ENCODE peak calls at places on chromosomes 12 and 14, in four cellular contexts. One of them, this sample, is unnamed.

GRCh38 chr14:103551338-103551762 is 11.1 kb downstream of the BAG5 start:
- DNase-seq in A549: no peak
- DNase-seq in heart right ventricle: peak; percentile 65
- DNase-seq in gastrocnemius medialis: peak; percentile 90
- DNase-seq in this sample: no peak

GRCh38 chr12:94229902-94230301 is 81.5 kb downstream of the PLXNC1 start:
- DNase-seq in A549: no peak
- DNase-seq in gastrocnemius medialis: no peak
- DNase-seq in heart right ventricle: no peak
- DNase-seq in this sample: no peak

GRCh38 chr12:3293446-3294161 is 197.4 kb upstream of the PRMT8 start:
- DNase-seq in heart right ventricle: no peak
- DNase-seq in gastrocnemius medialis: no peak
- DNase-seq in A549: peak; percentile 47
- DNase-seq in this sample: no peak

GRCh38 chr12:25500651-25501050 is 52.4 kb downstream of the LMNTD1 start:
- DNase-seq in heart right ventricle: no peak
- DNase-seq in A549: no peak
- DNase-seq in gastrocnemius medialis: no peak
- DNase-seq in this sample: no peak

GRCh38 chr12:131021142-131021541 is 67.4 kb downstream of the ADGRD1 start:
- DNase-seq in gastrocnemius medialis: no peak
- DNase-seq in A549: no peak
- DNase-seq in heart right ventricle: no peak
- DNase-seq in this sample: no peak

GRCh38 chr12:4245446-4245845 is 28.1 kb upstream of the CCND2 start:
- DNase-seq in gastrocnemius medialis: no peak
- DNase-seq in heart right ventricle: no peak
- DNase-seq in A549: no peak
- DNase-seq in this sample: no peak

GRCh38 chr12:123153906-123154305 is 3.0 kb upstream of the PITPNM2 start:
- DNase-seq in A549: no peak
- DNase-seq in heart right ventricle: no peak
- DNase-seq in gastrocnemius medialis: no peak
- DNase-seq in this sample: no peak

GRCh38 chr12:66603458-66603857 is 75.4 kb downstream of the GRIP1 start:
- DNase-seq in gastrocnemius medialis: no peak
- DNase-seq in A549: no peak
- DNase-seq in heart right ventricle: no peak
- DNase-seq in this sample: no peak

GRCh38 chr12:9646794-9647622 is 22.5 kb upstream of the CLEC2D start:
- DNase-seq in gastrocnemius medialis: no peak
- DNase-seq in heart right ventricle: no peak
- DNase-seq in A549: peak; percentile 9
- DNase-seq in this sample: no peak

GRCh38 chr12:114407566-114408411 is 1.8 kb upstream of the TBX5 start:
- DNase-seq in A549: no peak
- DNase-seq in heart right ventricle: no peak
- DNase-seq in gastrocnemius medialis: no peak
- DNase-seq in this sample: no peak

GRCh38 chr12:93526786-93527428 is 45.6 kb upstream of the SOCS2 start:
- DNase-seq in gastrocnemius medialis: no peak
- DNase-seq in A549: peak; percentile 92
- DNase-seq in heart right ventricle: no peak
- DNase-seq in this sample: no peak

GRCh38 chr14:68210729-68211299 is 391.2 kb downstream of the RAD51B start:
- DNase-seq in A549: peak; percentile 39
- DNase-seq in gastrocnemius medialis: peak; percentile 14
- DNase-seq in heart right ventricle: no peak
- DNase-seq in this sample: no peak

GRCh38 chr14:89409961-89410360 is 7.1 kb downstream of the FOXN3 start:
- DNase-seq in gastrocnemius medialis: no peak
- DNase-seq in heart right ventricle: no peak
- DNase-seq in A549: no peak
- DNase-seq in this sample: no peak

GRCh38 chr14:89408907-89409675 is 7.9 kb downstream of the FOXN3 start:
- DNase-seq in heart right ventricle: no peak
- DNase-seq in A549: no peak
- DNase-seq in gastrocnemius medialis: no peak
- DNase-seq in this sample: no peak

GRCh38 chr14:89407856-89408255 is 9.2 kb downstream of the FOXN3 start:
- DNase-seq in heart right ventricle: no peak
- DNase-seq in A549: no peak
- DNase-seq in gastrocnemius medialis: no peak
- DNase-seq in this sample: no peak

GRCh38 chr14:89405712-89406111 is 11.3 kb downstream of the FOXN3 start:
- DNase-seq in heart right ventricle: no peak
- DNase-seq in gastrocnemius medialis: no peak
- DNase-seq in A549: no peak
- DNase-seq in this sample: no peak

GRCh38 chr14:89406941-89407340 is 10.1 kb downstream of the FOXN3 start:
- DNase-seq in heart right ventricle: no peak
- DNase-seq in A549: no peak
- DNase-seq in gastrocnemius medialis: no peak
- DNase-seq in this sample: peak; percentile 21
- H3K4me1 ChIP-seq in heart right ventricle: peaks cover 36% of the 10 kb centered on the region
- H3K4me1 ChIP-seq in A549: no peaks in the 10 kb centered on the region
- H3K4me1 ChIP-seq in gastrocnemius medialis: peaks cover 61% of the 10 kb centered on the region
- H3K4me1 ChIP-seq in this sample: peaks cover 61% of the 10 kb centered on the region

DNA sequence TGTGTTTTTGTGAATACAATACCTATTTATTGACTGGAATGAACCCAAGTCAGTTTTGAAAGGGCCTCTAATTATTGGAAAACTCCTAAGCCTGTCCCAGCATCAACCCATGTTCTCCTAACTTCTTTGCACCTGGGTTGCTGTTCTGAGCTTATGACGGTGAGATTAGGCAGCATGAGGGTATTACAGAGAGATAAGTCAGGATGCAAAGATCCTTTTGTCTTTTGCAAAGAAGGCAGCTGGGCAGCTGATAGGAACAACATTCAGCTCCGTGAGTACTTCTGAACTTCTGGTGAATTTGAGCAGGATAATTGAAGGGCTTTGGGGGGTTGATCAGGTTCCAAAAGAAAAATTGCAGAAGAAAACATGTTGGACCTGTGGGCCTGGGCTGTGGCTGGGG is at the start of gene PDE6H:
- DNase-seq in heart right ventricle: no peak
- DNase-seq in gastrocnemius medialis: no peak
- DNase-seq in A549: no peak
- DNase-seq in this sample: no peak
- H3K4me1 ChIP-seq in heart right ventricle: no peaks in the 10 kb centered on the region
- H3K4me1 ChIP-seq in gastrocnemius medialis: no peaks in the 10 kb centered on the region
- H3K4me1 ChIP-seq in A549: peaks cover 3% of the 10 kb centered on the region
- H3K4me1 ChIP-seq in this sample: no peaks in the 10 kb centered on the region

GRCh38 chr14:99541677-99542470 is 60.7 kb downstream of the CCNK start:
- DNase-seq in A549: no peak
- DNase-seq in heart right ventricle: no peak
- DNase-seq in gastrocnemius medialis: no peak
- DNase-seq in this sample: no peak

GRCh38 chr14:99543985-99544384 is 60.0 kb downstream of the CCDC85C start:
- DNase-seq in heart right ventricle: no peak
- DNase-seq in gastrocnemius medialis: no peak
- DNase-seq in A549: no peak
- DNase-seq in this sample: no peak

GRCh38 chr14:99543369-99543768 is 60.6 kb downstream of the CCDC85C start:
- DNase-seq in heart right ventricle: no peak
- DNase-seq in gastrocnemius medialis: no peak
- DNase-seq in A549: no peak
- DNase-seq in this sample: no peak

GRCh38 chr14:99541211-99541610 is 60.0 kb downstream of the CCNK start:
- DNase-seq in heart right ventricle: no peak
- DNase-seq in gastrocnemius medialis: no peak
- DNase-seq in A549: no peak
- DNase-seq in this sample: no peak

DNA sequence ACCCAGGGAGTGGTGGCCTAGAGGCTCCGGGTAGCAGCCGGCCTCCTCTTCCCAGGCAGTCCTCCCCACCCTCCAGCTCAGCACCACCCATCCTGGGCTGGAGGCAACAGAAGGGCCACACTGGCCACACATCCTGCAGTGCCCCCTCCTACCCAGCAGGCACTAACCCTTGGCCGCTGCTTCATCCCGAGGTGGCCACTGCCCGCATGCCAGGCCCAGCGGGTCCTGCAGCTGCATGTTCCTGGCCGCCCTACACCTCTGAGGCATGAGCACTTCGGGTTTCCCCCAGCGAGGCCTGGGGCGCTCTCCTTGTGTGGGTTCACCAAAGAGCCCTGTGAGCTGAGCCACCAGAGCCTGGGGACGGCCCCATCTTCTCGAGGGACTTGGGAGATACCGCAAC is 61.4 kb downstream of the CCNK start:
- DNase-seq in A549: no peak
- DNase-seq in heart right ventricle: no peak
- DNase-seq in gastrocnemius medialis: no peak
- DNase-seq in this sample: no peak
- H3K4me1 ChIP-seq in A549: peaks cover 31% of the 10 kb centered on the region
- H3K4me1 ChIP-seq in heart right ventricle: peaks cover 46% of the 10 kb centered on the region
- H3K4me1 ChIP-seq in gastrocnemius medialis: peaks cover 5% of the 10 kb centered on the region
- H3K4me1 ChIP-seq in this sample: no peaks in the 10 kb centered on the region

DNA sequence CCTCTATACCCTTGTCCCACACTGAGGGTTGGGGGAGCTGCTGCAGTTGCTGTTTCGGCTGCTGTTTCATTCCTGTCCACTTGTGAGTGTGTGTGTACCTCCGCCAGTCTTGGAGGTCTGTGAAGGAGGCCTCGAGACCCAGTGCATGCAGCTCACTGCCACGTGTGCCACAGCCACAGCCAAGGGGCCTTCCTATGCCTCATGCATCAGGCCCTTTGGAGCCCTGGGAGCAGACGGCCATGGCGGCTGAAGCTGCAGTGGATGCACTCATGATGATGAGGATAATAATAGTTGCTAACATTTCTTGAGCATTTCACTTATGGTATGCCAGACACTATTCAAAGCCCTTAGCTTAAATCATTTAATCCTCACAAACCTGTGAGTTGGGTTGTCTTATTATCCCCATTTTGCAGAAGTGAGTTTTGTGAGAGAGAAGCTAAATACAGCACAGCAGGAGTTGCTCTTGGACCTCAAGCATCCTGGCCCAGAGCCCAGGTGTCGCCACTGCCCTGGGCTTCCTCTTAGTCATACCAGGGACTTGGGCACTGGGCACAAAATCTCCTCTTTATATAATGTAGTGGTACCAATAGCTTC is 156.6 kb downstream of the PRKCH start:
- DNase-seq in gastrocnemius medialis: peak; percentile 60
- DNase-seq in heart right ventricle: peak; percentile 81
- DNase-seq in A549: peak; percentile 70
- DNase-seq in this sample: no peak
- H3K4me1 ChIP-seq in gastrocnemius medialis: peaks cover 17% of the 10 kb centered on the region
- H3K4me1 ChIP-seq in heart right ventricle: peaks cover 66% of the 10 kb centered on the region
- H3K4me1 ChIP-seq in A549: peaks cover 86% of the 10 kb centered on the region
- H3K4me1 ChIP-seq in this sample: no peaks in the 10 kb centered on the region

GRCh38 chr12:124531281-124531745 is 36.1 kb downstream of the NCOR2 start:
- DNase-seq in gastrocnemius medialis: no peak
- DNase-seq in A549: no peak
- DNase-seq in heart right ventricle: no peak
- DNase-seq in this sample: no peak

GRCh38 chr12:124527861-124528561 is 39.4 kb downstream of the NCOR2 start:
- DNase-seq in heart right ventricle: no peak
- DNase-seq in A549: no peak
- DNase-seq in gastrocnemius medialis: no peak
- DNase-seq in this sample: no peak

GRCh38 chr12:124530637-124531263 is 36.7 kb downstream of the NCOR2 start:
- DNase-seq in gastrocnemius medialis: no peak
- DNase-seq in A549: no peak
- DNase-seq in heart right ventricle: no peak
- DNase-seq in this sample: no peak

GRCh38 chr12:124531906-124532305 is 35.5 kb downstream of the NCOR2 start:
- DNase-seq in heart right ventricle: no peak
- DNase-seq in A549: no peak
- DNase-seq in gastrocnemius medialis: no peak
- DNase-seq in this sample: no peak

DNA sequence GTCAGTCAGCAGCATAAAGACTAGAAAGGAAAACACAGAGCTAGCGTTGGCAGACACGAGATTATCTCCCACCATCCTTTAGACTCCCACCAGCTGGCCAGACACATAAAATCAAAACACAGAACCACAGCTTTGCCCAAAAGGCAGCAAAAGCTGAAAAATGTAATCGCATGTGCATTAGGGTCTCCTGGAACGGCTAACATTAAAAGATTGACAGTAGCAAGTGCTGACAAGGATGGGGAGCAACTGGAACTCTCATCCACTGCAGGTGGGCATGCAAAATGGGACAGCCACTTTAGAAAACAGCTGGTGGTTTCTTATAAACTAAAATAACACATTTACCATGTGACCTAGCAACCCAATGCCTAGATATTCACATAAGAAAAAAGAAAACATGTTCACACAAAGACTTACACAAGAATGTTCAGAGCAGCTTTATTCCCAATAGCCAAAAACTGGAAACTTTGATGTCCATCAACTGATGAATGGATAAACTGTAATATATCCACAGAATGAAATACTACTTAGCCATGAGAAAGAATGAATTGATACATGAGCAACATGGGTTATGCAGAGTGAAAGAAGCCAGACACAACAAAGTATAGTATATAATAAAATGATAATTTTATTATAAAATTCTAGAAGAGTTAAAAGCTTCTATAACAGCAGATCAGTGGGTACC is 37.7 kb downstream of the NCOR2 start:
- DNase-seq in gastrocnemius medialis: no peak
- DNase-seq in A549: no peak
- DNase-seq in heart right ventricle: no peak
- DNase-seq in this sample: no peak
- H3K4me1 ChIP-seq in gastrocnemius medialis: peaks cover 12% of the 10 kb centered on the region
- H3K4me1 ChIP-seq in A549: peaks cover 7% of the 10 kb centered on the region
- H3K4me1 ChIP-seq in heart right ventricle: peaks cover 27% of the 10 kb centered on the region
- H3K4me1 ChIP-seq in this sample: peaks cover 14% of the 10 kb centered on the region

GRCh38 chr14:95313707-95314106 is 6.0 kb downstream of the CLMN start:
- DNase-seq in gastrocnemius medialis: peak; percentile 61
- DNase-seq in A549: peak; percentile 67
- DNase-seq in heart right ventricle: peak; percentile 59
- DNase-seq in this sample: peak; percentile 74
- H3K4me1 ChIP-seq in gastrocnemius medialis: no peaks in the 10 kb centered on the region
- H3K4me1 ChIP-seq in A549: peaks cover 53% of the 10 kb centered on the region
- H3K4me1 ChIP-seq in heart right ventricle: peaks cover 18% of the 10 kb centered on the region
- H3K4me1 ChIP-seq in this sample: peaks cover 50% of the 10 kb centered on the region

GRCh38 chr14:61547186-61548121 is 147.9 kb upstream of the HIF1A start:
- DNase-seq in gastrocnemius medialis: no peak
- DNase-seq in heart right ventricle: no peak
- DNase-seq in A549: peak; percentile 74
- DNase-seq in this sample: no peak

GRCh38 chr14:61545716-61546455 is 149.4 kb upstream of the HIF1A start:
- DNase-seq in A549: no peak
- DNase-seq in gastrocnemius medialis: no peak
- DNase-seq in heart right ventricle: no peak
- DNase-seq in this sample: no peak

GRCh38 chr14:61551419-61551818 is 143.9 kb upstream of the HIF1A start:
- DNase-seq in A549: no peak
- DNase-seq in gastrocnemius medialis: no peak
- DNase-seq in heart right ventricle: no peak
- DNase-seq in this sample: no peak

GRCh38 chr14:61552196-61552595 is 143.1 kb upstream of the HIF1A start:
- DNase-seq in heart right ventricle: no peak
- DNase-seq in A549: no peak
- DNase-seq in gastrocnemius medialis: no peak
- DNase-seq in this sample: no peak

GRCh38 chr14:61549425-61549824 is 145.9 kb upstream of the HIF1A start:
- DNase-seq in gastrocnemius medialis: no peak
- DNase-seq in A549: peak; percentile 35
- DNase-seq in heart right ventricle: no peak
- DNase-seq in this sample: no peak
- H3K4me1 ChIP-seq in gastrocnemius medialis: peaks cover 8% of the 10 kb centered on the region
- H3K4me1 ChIP-seq in A549: peaks cover 71% of the 10 kb centered on the region
- H3K4me1 ChIP-seq in heart right ventricle: peaks cover 40% of the 10 kb centered on the region
- H3K4me1 ChIP-seq in this sample: peaks cover 5% of the 10 kb centered on the region

GRCh38 chr14:50213795-50214194 is 17.6 kb downstream of the SOS2 start:
- DNase-seq in heart right ventricle: no peak
- DNase-seq in A549: no peak
- DNase-seq in gastrocnemius medialis: no peak
- DNase-seq in this sample: no peak
- H3K4me1 ChIP-seq in heart right ventricle: peaks cover 3% of the 10 kb centered on the region
- H3K4me1 ChIP-seq in A549: peaks cover 3% of the 10 kb centered on the region
- H3K4me1 ChIP-seq in gastrocnemius medialis: peaks cover 48% of the 10 kb centered on the region
- H3K4me1 ChIP-seq in this sample: no peaks in the 10 kb centered on the region

This sample was measured in tibial nerve.